ENCODE peak calls at places on chromosomes 5 and 9, in ten cellular contexts. N is AG04449; X is right cardiac atrium; A is erythroblast; C is T-helper 9 cell; K is mucosa of descending colon; P is CD4-positive, alpha-beta memory T cell; D is HFFc6; V is WTC11; I is central memory CD4-positive, alpha-beta T cell. G is an unnamed sample.

GRCh38 chr5:110956913-110957813 is 114.3 kb upstream of the TSLP start:
- DNase-seq in N (no peak), D (no peak), A (no peak), C (no peak), X (no peak), K (no peak), V (no peak), P (no peak), I (no peak), G (no peak)

GRCh38 chr5:132785864-132786263 is 8.8 kb upstream of the SEPTIN8 start:
- DNase-seq in X (no peak), A (no peak), V (no peak), C (no peak), P (no peak), I (no peak), N (no peak), D (no peak), K (no peak), G (no peak)

GRCh38 chr9:14030350-14030823 is 283.6 kb downstream of the NFIB start:
- DNase-seq in C (no peak), A (no peak), N (peak), P (no peak), K (peak), I (no peak), V (no peak), D (peak), X (no peak), G (no peak)

GRCh38 chr5:34486160-34486765 is 169.9 kb upstream of the RAI14 start:
- DNase-seq in I (peak), V (peak), C (peak), N (peak), D (peak), P (peak), K (peak), X (peak), A (peak), G (no peak)

GRCh38 chr9:128118472-128118857 is 9.1 kb downstream of the PTGES2 start:
- DNase-seq in X (peak), C (no peak), I (no peak), N (no peak), K (no peak), D (no peak), A (no peak), V (no peak), P (no peak), G (no peak)

GRCh38 chr9:131732061-131732526 is 7.8 kb downstream of the RAPGEF1 start:
- DNase-seq in I (no peak), A (no peak), C (no peak), X (no peak), P (no peak), K (no peak), D (peak), V (no peak), N (no peak), G (no peak)

GRCh38 chr9:15180124-15180523 is 126.9 kb downstream of the TTC39B start:
- DNase-seq in C (no peak), P (no peak), I (no peak), A (no peak), N (no peak), V (no peak), K (no peak), D (no peak), X (no peak), G (no peak)

GRCh38 chr5:179230061-179230461 is 115.2 kb downstream of the ADAMTS2 start:
- DNase-seq in P (no peak), X (no peak), K (no peak), I (no peak), V (peak), C (no peak), A (no peak), D (no peak), N (no peak), G (no peak)

GRCh38 chr9:117375956-117376355 is 38.9 kb downstream of the ASTN2 start:
- DNase-seq in A (no peak), X (no peak), V (no peak), N (no peak), P (no peak), D (no peak), I (no peak), K (no peak), C (no peak), G (no peak)